ENCODE peak calls at places on chromosomes 3 and 15, in ten cellular contexts. G is Panc1; Z is adipocyte; H is body of pancreas; Y is prostate gland; X is CD8-positive, alpha-beta memory T cell; D is SJSA1; I is heart left ventricle; W is GM12878; N is spleen. V is an unnamed sample.
A peak's percentile ranks its signal among the peaks of the same experiment; 100 is the strongest.

GRCh38 chr3:59772416-59773408 is 722.9 kb upstream of the CFAP20DC start:
- DNase-seq in N (peak; percentile 74), D (no peak), H (no peak), Y (no peak), G (no peak), W (no peak), X (peak; percentile 14), I (no peak), Z (no peak), V (no peak)

GRCh38 chr15:68617001-68617400 is 38.2 kb downstream of the CORO2B start:
- DNase-seq in X (no peak), H (no peak), G (no peak), D (no peak), N (no peak), Z (no peak), I (no peak), Y (no peak), W (no peak), V (no peak)

GRCh38 chr15:67836134-67836455 is 3.8 kb downstream of the RNU6-1 start:
- DNase-seq in D (no peak), Z (no peak), H (no peak), W (no peak), I (no peak), G (no peak), X (no peak), N (no peak), Y (no peak), V (no peak)

GRCh38 chr3:154131850-154132249 is 10.7 kb downstream of the ARHGEF26 start:
- DNase-seq in X (no peak), Z (no peak), Y (no peak), G (no peak), I (no peak), H (no peak), D (no peak), N (no peak), W (no peak), V (no peak)

GRCh38 chr15:79164465-79164864 is 73.9 kb upstream of the RASGRF1 start:
- DNase-seq in N (no peak), Y (no peak), I (no peak), D (no peak), G (no peak), X (no peak), H (no peak), W (no peak), Z (no peak), V (no peak)

GRCh38 chr3:132006605-132007204 is 28.1 kb downstream of the CPNE4 start:
- DNase-seq in N (no peak), Y (no peak), G (peak; percentile 33), Z (peak; percentile 27), X (no peak), D (no peak), W (no peak), H (peak; percentile 27), I (no peak), V (peak; percentile 40)

GRCh38 chr3:186307594-186307993 is 54.4 kb downstream of the DGKG start:
- DNase-seq in W (no peak), G (no peak), H (no peak), I (no peak), X (no peak), Z (peak; percentile 69), N (no peak), Y (no peak), D (no peak), V (peak; percentile 6)

GRCh38 chr15:52171386-52171785 is 19.8 kb downstream of the GNB5 start:
- DNase-seq in I (no peak), Y (no peak), H (no peak), X (no peak), W (no peak), G (no peak), D (no peak), N (no peak), Z (peak; percentile 12), V (no peak)

GRCh38 chr3:14494973-14495300 is 45.2 kb downstream of the GRIP2 start:
- DNase-seq in X (no peak), I (peak; percentile 19), Y (no peak), G (no peak), N (peak; percentile 68), W (no peak), H (no peak), D (no peak), Z (no peak), V (no peak)

GRCh38 chr3:51962854-51963530 is 4.3 kb downstream of the PCBP4 start:
- DNase-seq in D (no peak), H (no peak), X (no peak), Y (no peak), I (peak; percentile 64), W (no peak), Z (no peak), N (no peak), G (no peak), V (no peak)

GRCh38 chr15:84725001-84725491 is 9.1 kb upstream of the SEC11A start:
- DNase-seq in Z (no peak), N (no peak), W (peak; percentile 71), H (no peak), Y (no peak), X (no peak), D (no peak), I (no peak), G (no peak), V (no peak)

GRCh38 chr3:143951351-143951971 is 20.2 kb upstream of the DIPK2A start:
- DNase-seq in Z (peak; percentile 79), X (no peak), W (no peak), N (no peak), I (no peak), H (no peak), Y (peak; percentile 14), G (no peak), D (no peak), V (peak; percentile 51)

GRCh38 chr3:183129243-183129642 is 29.9 kb upstream of the MCCC1 start:
- DNase-seq in H (no peak), X (no peak), Y (no peak), N (no peak), G (no peak), W (no peak), D (no peak), I (no peak), Z (no peak), V (no peak)

GRCh38 chr3:183131186-183131585 is 31.3 kb downstream of the LAMP3 start:
- DNase-seq in Y (no peak), W (no peak), H (no peak), X (no peak), N (no peak), D (no peak), Z (no peak), I (no peak), G (no peak), V (no peak)

GRCh38 chr3:183132409-183132808 is 30.1 kb downstream of the LAMP3 start:
- DNase-seq in Y (no peak), H (no peak), N (no peak), Z (no peak), W (no peak), X (no peak), D (no peak), G (no peak), I (no peak), V (no peak)

GRCh38 chr3:183134844-183135243 is 27.7 kb downstream of the LAMP3 start:
- DNase-seq in X (no peak), I (no peak), D (no peak), G (no peak), W (no peak), Z (no peak), N (no peak), Y (no peak), H (no peak), V (no peak)

DNA sequence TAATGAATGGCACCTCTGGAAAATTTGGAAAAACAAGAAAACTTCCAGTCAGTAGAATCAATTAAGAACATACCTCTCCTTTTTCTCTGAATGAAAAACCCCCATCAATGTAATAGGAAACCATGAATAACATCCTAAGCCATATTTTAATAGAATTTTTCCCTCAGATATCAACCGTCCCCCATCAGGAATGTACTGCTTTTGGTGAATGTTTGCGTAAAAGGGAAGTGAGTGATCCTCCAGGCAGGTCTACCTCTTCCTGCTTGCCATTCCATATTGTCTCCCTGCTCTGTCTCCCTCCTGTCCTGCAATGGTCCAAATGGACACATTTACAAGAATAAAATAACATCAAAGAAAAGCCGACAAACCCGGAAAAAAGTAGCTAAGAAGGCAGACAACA is 30.8 kb downstream of the LAMP3 start:
- DNase-seq in H (no peak), D (no peak), I (no peak), Z (no peak), G (no peak), W (no peak), Y (no peak), N (no peak), X (no peak), V (no peak)
- H3K27me3 ChIP-seq in H (no peaks in the 10 kb centered on the region), D (no peaks in the 10 kb centered on the region), I (no peaks in the 10 kb centered on the region), Z (peaks cover 30% of the 10 kb centered on the region), G (no peaks in the 10 kb centered on the region), W (no peaks in the 10 kb centered on the region), Y (no peaks in the 10 kb centered on the region), N (no peaks in the 10 kb centered on the region), X (no peaks in the 10 kb centered on the region), V (peaks cover 2% of the 10 kb centered on the region)

DNA sequence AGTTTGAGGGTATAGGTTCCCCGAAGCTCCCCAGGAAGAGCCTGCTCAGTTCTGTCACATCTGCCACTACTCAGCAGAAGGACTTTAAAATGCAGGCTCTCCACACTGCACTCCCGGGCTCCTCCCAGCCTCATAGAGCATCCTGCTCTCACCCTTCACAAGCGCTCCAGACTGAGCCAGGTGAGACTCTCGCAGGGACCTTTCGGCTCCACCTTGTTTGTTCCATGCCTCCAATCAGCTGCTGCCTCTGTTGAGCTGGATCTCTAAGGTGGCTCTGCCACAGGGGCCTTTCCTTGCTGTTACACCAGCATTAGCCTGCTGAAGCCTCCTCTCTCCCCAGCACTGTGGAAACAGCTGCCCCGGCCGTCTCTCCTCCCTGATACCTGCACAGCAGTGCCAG is 56.1 kb downstream of the SLCO3A1 start:
- DNase-seq in Z (no peak), X (no peak), H (no peak), I (no peak), N (no peak), G (no peak), W (no peak), Y (no peak), D (no peak), V (no peak)
- H3K4me1 ChIP-seq in Z (peaks cover 4% of the 10 kb centered on the region), X (no peaks in the 10 kb centered on the region), H (no peaks in the 10 kb centered on the region), I (peaks cover 30% of the 10 kb centered on the region), N (peaks cover 13% of the 10 kb centered on the region), G (no peaks in the 10 kb centered on the region), W (no peaks in the 10 kb centered on the region), Y (no peaks in the 10 kb centered on the region), D (no peaks in the 10 kb centered on the region), V (no peaks in the 10 kb centered on the region)

GRCh38 chr15:59791646-59792208 is 102.6 kb upstream of the BNIP2 start:
- DNase-seq in I (no peak), G (no peak), H (no peak), Z (no peak), N (no peak), D (no peak), X (no peak), Y (no peak), W (no peak), V (no peak)
- H3K27me3 ChIP-seq in I (peaks cover 7% of the 10 kb centered on the region), G (peaks cover 4% of the 10 kb centered on the region), H (no peaks in the 10 kb centered on the region), Z (peaks cover 52% of the 10 kb centered on the region), N (peaks cover 3% of the 10 kb centered on the region), D (peaks cover 26% of the 10 kb centered on the region), X (no peaks in the 10 kb centered on the region), Y (peaks cover 10% of the 10 kb centered on the region), W (no peaks in the 10 kb centered on the region), V (peaks cover 18% of the 10 kb centered on the region)

DNA sequence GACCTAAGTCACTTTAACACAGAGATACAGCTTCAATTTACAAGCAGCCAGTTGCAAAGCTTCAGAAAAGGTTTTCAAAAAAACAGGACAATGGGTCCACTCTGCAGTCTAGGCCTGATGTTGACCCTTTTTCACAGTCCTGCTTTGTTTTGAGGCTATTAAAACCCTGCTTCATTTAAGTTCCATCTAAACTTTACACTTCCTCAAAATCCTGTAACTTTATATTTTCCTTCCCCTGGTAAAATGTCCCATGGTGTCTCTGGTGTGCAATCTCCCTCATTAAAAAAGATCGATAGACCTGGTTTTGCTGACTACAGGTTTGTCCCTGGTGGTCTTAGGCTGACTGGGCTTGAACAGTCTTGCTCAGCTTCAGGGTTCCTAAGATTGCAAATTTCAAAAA is 5.1 kb upstream of the RPL14 start:
- DNase-seq in X (no peak), W (no peak), I (no peak), D (no peak), Z (no peak), H (no peak), N (no peak), G (no peak), Y (no peak), V (no peak)
- H3K4me1 ChIP-seq in X (peaks cover 17% of the 10 kb centered on the region), W (no peaks in the 10 kb centered on the region), I (peaks cover 17% of the 10 kb centered on the region), D (peaks cover 13% of the 10 kb centered on the region), Z (peaks cover 19% of the 10 kb centered on the region), H (peaks cover 28% of the 10 kb centered on the region), N (peaks cover 24% of the 10 kb centered on the region), G (peaks cover 11% of the 10 kb centered on the region), Y (no peaks in the 10 kb centered on the region), V (peaks cover 19% of the 10 kb centered on the region)

V was measured in HAP-1.